ENCODE peak calls at places on chromosomes 12 and 14, in six cellular contexts. S is HepG2, X is GM20000, H is endothelial cell, B is HEK293T, D is HT1080. Q is an unnamed sample.

GRCh38 chr14:102819176-102819628 is 42.0 kb downstream of the TRAF3 start:
- DNase-seq in S (peak), X (peak), H (no peak), B (no peak), D (no peak), Q (no peak)

GRCh38 chr14:53925201-53925766 is 31.3 kb downstream of the BMP4 start:
- DNase-seq in S (no peak), X (no peak), H (no peak), B (no peak), D (no peak), Q (no peak)

GRCh38 chr14:89720076-89720687 is 234.3 kb downstream of the EFCAB11 start:
- DNase-seq in S (no peak), X (no peak), H (no peak), B (no peak), D (no peak), Q (no peak)

GRCh38 chr12:10957741-10958140 is 18.7 kb upstream of the TAS2R14 start:
- DNase-seq in S (no peak), X (no peak), H (no peak), B (no peak), D (no peak), Q (no peak)

GRCh38 chr12:18135509-18135908 is 45.5 kb upstream of the RERGL start:
- DNase-seq in S (no peak), X (no peak), H (no peak), B (no peak), D (peak), Q (no peak)

GRCh38 chr14:96978525-96979272 is 181.5 kb downstream of the VRK1 start:
- DNase-seq in S (no peak), X (no peak), H (no peak), B (peak), D (no peak), Q (peak)

GRCh38 chr12:70828391-70828790 is 92.1 kb downstream of the PTPRR start:
- DNase-seq in S (no peak), X (no peak), H (no peak), B (no peak), D (no peak), Q (no peak)

GRCh38 chr12:91617830-91618229 is 435.2 kb upstream of the DCN start:
- DNase-seq in S (no peak), X (no peak), H (no peak), B (no peak), D (peak), Q (no peak)

GRCh38 chr12:76450690-76451089 is 102.5 kb upstream of the BBS10 start:
- DNase-seq in S (no peak), X (no peak), H (no peak), B (no peak), D (peak), Q (no peak)

GRCh38 chr12:116821291-116821690 is 60.0 kb downstream of the HRK start:
- DNase-seq in S (no peak), X (no peak), H (peak), B (no peak), D (no peak), Q (no peak)

GRCh38 chr12:119082496-119082895 is 96.2 kb upstream of the HSPB8 start:
- DNase-seq in S (no peak), X (no peak), H (no peak), B (no peak), D (no peak), Q (no peak)

Q was measured in NCI-H2107.